ENCODE peak calls at places on chromosomes 6 and 20, in four cellular contexts. O is ecto neural progenitor cell, S is HCEC 1CT, Y is cardiac septum. K is an unnamed sample.

GRCh38 chr20:56579261-56579660 is 46.2 kb downstream of the FAM209B start:
- DNase-seq in O (no peak), S (no peak), Y (no peak), K (no peak)

GRCh38 chr6:422423-423061 is 31.0 kb downstream of the IRF4 start:
- DNase-seq in O (no peak), S (peak), Y (no peak), K (peak)

GRCh38 chr20:16271450-16271849 is 301.8 kb downstream of the KIF16B start:
- DNase-seq in O (no peak), S (no peak), Y (no peak), K (no peak)

GRCh38 chr20:44309763-44310663 is 989 bp downstream of the FITM2 start:
- DNase-seq in O (no peak), S (peak), Y (no peak), K (no peak)

GRCh38 chr6:88445188-88445958 is 279.2 kb upstream of the CNR1 start:
- DNase-seq in O (no peak), S (no peak), Y (no peak), K (no peak)

GRCh38 chr6:53465732-53466131 is 79.2 kb downstream of the GCLC start:
- DNase-seq in O (no peak), S (no peak), Y (no peak), K (no peak)

GRCh38 chr6:45916692-45917091 is 99.0 kb downstream of the CLIC5 start:
- DNase-seq in O (no peak), S (no peak), Y (no peak), K (no peak)

GRCh38 chr6:139638179-139638872 is 263.9 kb upstream of the CITED2 start:
- DNase-seq in O (no peak), S (no peak), Y (no peak), K (no peak)

GRCh38 chr6:42914546-42914945 is 1.3 kb upstream of the PTCRA start:
- DNase-seq in O (no peak), S (no peak), Y (no peak), K (no peak)

GRCh38 chr6:30042476-30042875 is 18.6 kb upstream of the POLR1H start:
- DNase-seq in O (no peak), S (no peak), Y (no peak), K (no peak)

GRCh38 chr6:11313207-11313606 is 80.7 kb upstream of the NEDD9 start:
- DNase-seq in O (no peak), S (no peak), Y (no peak), K (no peak)

GRCh38 chr6:1767481-1768246 is 157.9 kb downstream of the FOXC1 start:
- DNase-seq in O (no peak), S (peak), Y (no peak), K (peak)

GRCh38 chr20:53334861-53335260 is 258.8 kb downstream of the ZNF217 start:
- DNase-seq in O (no peak), S (no peak), Y (no peak), K (no peak)

GRCh38 chr6:56524891-56525703 is 117.6 kb downstream of the DST start:
- DNase-seq in O (no peak), S (peak), Y (no peak), K (no peak)

GRCh38 chr6:4370066-4370465 is 234.7 kb upstream of the ECI2 start:
- DNase-seq in O (no peak), S (peak), Y (no peak), K (no peak)

GRCh38 chr20:47821481-47822100 is 36.3 kb upstream of the SULF2 start:
- DNase-seq in O (no peak), S (no peak), Y (peak), K (no peak)

GRCh38 chr6:31813463-31813849 is 1.6 kb downstream of the HSPA1L start:
- DNase-seq in O (no peak), S (no peak), Y (peak), K (no peak)

GRCh38 chr6:67160820-67161219 is 1453.8 kb upstream of the EYS start:
- DNase-seq in O (no peak), S (no peak), Y (no peak), K (no peak)

GRCh38 chr20:53677447-53678314 is 84.0 kb upstream of the ZNF217 start:
- DNase-seq in O (peak), S (no peak), Y (no peak), K (peak)

GRCh38 chr6:145380186-145380585 is 355.1 kb downstream of the EPM2A start:
- DNase-seq in O (no peak), S (no peak), Y (no peak), K (no peak)

GRCh38 chr20:53773792-53774371 is 180.2 kb upstream of the ZNF217 start:
- DNase-seq in O (no peak), S (peak), Y (no peak), K (no peak)

GRCh38 chr6:2733324-2733723 is 17.4 kb downstream of the MYLK4 start:
- DNase-seq in O (no peak), S (no peak), Y (peak), K (peak)

GRCh38 chr6:42047790-42048405 is 2.4 kb upstream of the TAF8 start:
- DNase-seq in O (no peak), S (no peak), Y (no peak), K (no peak)

GRCh38 chr20:33104336-33104735 is 24.9 kb downstream of the BPIFB4 start:
- DNase-seq in O (no peak), S (no peak), Y (no peak), K (no peak)

GRCh38 chr6:150599199-150600002 is at the start of gene PLEKHG1:
- DNase-seq in O (peak), S (no peak), Y (peak), K (peak)

GRCh38 chr6:154805288-154805911 is 72.2 kb downstream of the SCAF8 start:
- DNase-seq in O (no peak), S (peak), Y (no peak), K (no peak)

GRCh38 chr20:57264151-57264792 is 2.2 kb downstream of the BMP7 start:
- DNase-seq in O (peak), S (no peak), Y (no peak), K (no peak)

K was measured in mucosa of gallbladder.